ENCODE peak calls at places on chromosomes 5 and 9, in four cellular contexts. U is IMR-90, D is ovary, T is HepG2. P is an unnamed sample.
A peak's percentile ranks its signal among the peaks of the same experiment; 100 is the strongest.

GRCh38 chr5:121967187-121967586 is 5.4 kb downstream of the SRFBP1 start:
- DNase-seq in U (peak; percentile 66), D (no peak), T (no peak), P (peak; percentile 3)

GRCh38 chr9:72828281-72828731 is 124.5 kb downstream of the ALDH1A1 start:
- DNase-seq in U (no peak), D (no peak), T (peak; percentile 90), P (no peak)

GRCh38 chr5:149371296-149371962 is 7.7 kb downstream of the IL17B start:
- DNase-seq in U (peak; percentile 47), D (peak; percentile 34), T (peak; percentile 61), P (peak; percentile 78)

GRCh38 chr9:76369583-76369982 is 24.6 kb downstream of the RFK start:
- DNase-seq in U (peak; percentile 50), D (peak; percentile 39), T (peak; percentile 51), P (no peak)

GRCh38 chr9:4620046-4620765 is 41.9 kb upstream of the PLPP6 start:
- DNase-seq in U (no peak), D (no peak), T (no peak), P (no peak)

GRCh38 chr9:115327441-115328122 is 209.6 kb upstream of the TNC start:
- DNase-seq in U (peak; percentile 60), D (no peak), T (no peak), P (no peak)

GRCh38 chr5:150167163-150167798 is 703 bp downstream of the CDX1 start:
- DNase-seq in U (no peak), D (no peak), T (no peak), P (no peak)

GRCh38 chr9:125649315-125649714 is 57.7 kb downstream of the MAPKAP1 start:
- DNase-seq in U (peak; percentile 86), D (no peak), T (no peak), P (no peak)

GRCh38 chr9:90053027-90053426 is 448.2 kb downstream of the GADD45G start:
- DNase-seq in U (no peak), D (no peak), T (no peak), P (peak; percentile 4)

GRCh38 chr5:997001-997474 is 11.6 kb upstream of the NKD2 start:
- DNase-seq in U (no peak), D (no peak), T (peak; percentile 35), P (no peak)

GRCh38 chr5:110512266-110512665 is 214.2 kb downstream of the TMEM232 start:
- DNase-seq in U (no peak), D (no peak), T (no peak), P (no peak)

GRCh38 chr5:55934117-55934613 is 60.6 kb downstream of the IL6ST start:
- DNase-seq in U (no peak), D (no peak), T (peak; percentile 100), P (no peak)

GRCh38 chr5:135490245-135491037 is 38.3 kb upstream of the TIFAB start:
- DNase-seq in U (no peak), D (no peak), T (no peak), P (no peak)

GRCh38 chr5:135429886-135430437 is 17.2 kb downstream of the DCANP1 start:
- DNase-seq in U (no peak), D (no peak), T (no peak), P (no peak)

GRCh38 chr9:109417585-109418544 is 80.2 kb downstream of the PTPN3 start:
- DNase-seq in U (no peak), D (no peak), T (no peak), P (no peak)

GRCh38 chr5:173228639-173229380 is 6.2 kb downstream of the NKX2-5 start:
- DNase-seq in U (no peak), D (no peak), T (no peak), P (no peak)

GRCh38 chr9:132946624-132947295 is 2.3 kb upstream of the TSC1 start:
- DNase-seq in U (peak; percentile 56), D (no peak), T (peak; percentile 40), P (no peak)

GRCh38 chr5:74017112-74017511 is 391.1 kb downstream of the ARHGEF28 start:
- DNase-seq in U (no peak), D (no peak), T (no peak), P (no peak)

GRCh38 chr9:99569840-99570239 is 251.8 kb upstream of the NR4A3 start:
- DNase-seq in U (no peak), D (no peak), T (no peak), P (no peak)
- TF ChIP-seq POLR2A in U (no peak), D (no peak), T (no peak), P (no peak)

GRCh38 chr9:136407911-136408310 is 2.5 kb downstream of the ENTR1 start:
- DNase-seq in U (no peak), D (no peak), T (no peak), P (no peak)

GRCh38 chr9:136411358-136411757 is 900 bp downstream of the PMPCA start:
- DNase-seq in U (no peak), D (no peak), T (no peak), P (peak; percentile 36)

GRCh38 chr9:136412912-136413420 is 2.5 kb downstream of the PMPCA start:
- DNase-seq in U (no peak), D (no peak), T (no peak), P (no peak)

GRCh38 chr9:136409557-136410455 is 608 bp downstream of the ENTR1 start:
- DNase-seq in U (peak; percentile 22), D (no peak), T (peak; percentile 30), P (peak; percentile 54)

DNA sequence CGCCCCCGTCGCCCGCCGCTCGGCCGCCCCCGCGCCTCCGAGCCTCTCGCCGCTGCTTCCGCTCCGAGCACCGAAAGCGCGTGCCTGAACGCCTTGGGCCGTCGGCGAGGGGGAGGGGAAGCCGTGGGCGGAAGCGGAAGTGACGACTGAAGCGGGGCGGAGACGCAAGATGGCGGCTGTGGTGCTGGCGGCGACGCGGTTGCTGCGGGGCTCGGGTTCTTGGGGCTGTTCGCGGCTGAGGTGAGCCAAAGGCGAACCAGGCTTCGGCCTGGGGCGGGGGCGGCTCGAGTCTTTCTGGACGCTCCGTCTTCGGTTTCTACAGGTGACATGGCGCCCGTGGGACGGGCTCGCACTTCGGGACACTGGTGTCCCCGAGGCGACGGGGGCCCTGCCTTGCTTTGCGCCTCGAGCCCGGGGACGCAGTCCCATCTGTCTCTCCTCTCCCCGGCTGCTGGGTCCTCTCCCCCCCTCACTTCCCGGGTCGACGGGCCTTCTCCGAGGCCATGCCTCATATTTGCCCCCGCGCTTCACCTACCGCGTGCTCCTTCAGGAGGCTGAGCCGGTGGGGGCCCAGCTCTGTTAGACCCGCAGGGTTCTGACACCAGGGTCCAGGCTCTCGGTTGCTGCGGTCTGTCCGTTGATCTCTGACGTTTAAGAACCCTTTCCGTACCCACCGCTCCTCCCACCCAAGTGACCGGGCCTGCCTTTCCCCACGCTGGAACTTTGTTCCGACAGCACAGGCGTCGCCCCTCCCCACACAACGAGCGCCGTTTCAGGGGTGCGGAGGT is at the start of the genes ENTR1 and PMPCA:
- DNase-seq in U (peak; percentile 85), D (peak; percentile 90), T (peak; percentile 71), P (peak; percentile 93)
- TF ChIP-seq POLR2A in U (peak; percentile 92), D (peak; percentile 93), T (peak; percentile 86), P (peak; percentile 86)

GRCh38 chr9:128121924-128122808 is 5.4 kb downstream of the PTGES2 start:
- DNase-seq in U (no peak), D (no peak), T (no peak), P (no peak)

GRCh38 chr9:128120061-128120740 is 7.3 kb downstream of the PTGES2 start:
- DNase-seq in U (no peak), D (no peak), T (no peak), P (no peak)

GRCh38 chr9:128118971-128119665 is 8.4 kb downstream of the PTGES2 start:
- DNase-seq in U (no peak), D (no peak), T (no peak), P (no peak)

GRCh38 chr9:128121466-128121810 is 6.1 kb downstream of the PTGES2 start:
- DNase-seq in U (no peak), D (no peak), T (no peak), P (no peak)

GRCh38 chr9:128120741-128121465 is 6.6 kb downstream of the PTGES2 start:
- DNase-seq in U (no peak), D (no peak), T (no peak), P (no peak)
- TF ChIP-seq POLR2A in U (no peak), D (no peak), T (no peak), P (no peak)

DNA sequence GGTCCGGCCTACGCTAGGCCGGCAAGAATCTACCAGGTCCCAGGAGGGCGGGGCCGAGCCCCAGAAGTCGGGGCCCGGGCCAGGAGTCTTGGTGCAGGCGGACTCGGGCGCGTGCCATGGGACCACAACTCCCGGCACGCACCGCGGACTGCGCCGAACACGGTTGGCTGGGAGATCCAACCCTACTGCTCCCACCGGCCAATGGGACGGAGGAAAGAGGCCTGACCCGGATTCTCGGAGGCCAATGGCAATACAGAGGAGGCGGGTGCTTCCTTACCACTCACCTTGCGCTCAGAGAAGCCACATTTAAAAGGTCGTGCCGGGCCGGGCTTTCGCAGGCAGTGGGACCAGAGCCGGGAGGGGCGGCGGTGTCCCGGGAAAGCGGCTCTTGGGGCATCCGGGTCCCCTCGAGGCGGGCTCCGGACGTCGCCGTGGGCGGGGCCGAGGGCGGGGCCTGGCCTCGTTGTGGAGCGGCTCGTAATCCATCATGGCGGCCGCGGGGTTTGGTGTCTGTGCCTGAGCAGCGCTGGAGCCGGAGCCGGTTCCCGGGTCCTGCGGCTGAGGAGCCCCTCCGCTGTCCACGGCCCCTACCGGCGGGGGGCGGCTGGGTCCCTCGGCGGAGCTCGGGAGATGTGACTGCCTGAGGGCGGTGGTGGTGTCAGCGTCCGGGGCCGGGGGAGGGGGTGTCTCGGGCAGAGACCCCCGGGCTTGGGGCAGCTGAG is 19.1 kb downstream of the EXOSC2 start:
- DNase-seq in U (peak; percentile 98), D (peak; percentile 98), T (peak; percentile 95), P (peak; percentile 97)
- TF ChIP-seq POLR2A in U (peak; percentile 98), D (peak; percentile 64), T (peak; percentile 89), P (peak; percentile 59)

GRCh38 chr5:168288349-168289245 is 2.8 kb upstream of the WWC1 start:
- DNase-seq in U (no peak), D (no peak), T (peak; percentile 70), P (no peak)

GRCh38 chr5:168291961-168292782 is 727 bp downstream of the WWC1 start:
- DNase-seq in U (peak; percentile 43), D (no peak), T (no peak), P (no peak)

GRCh38 chr5:168292783-168293696 is 1.6 kb downstream of the WWC1 start:
- DNase-seq in U (no peak), D (no peak), T (no peak), P (no peak)

GRCh38 chr5:168290902-168291280 is 554 bp upstream of the WWC1 start:
- DNase-seq in U (no peak), D (no peak), T (no peak), P (no peak)

GRCh38 chr5:168291281-168291960 is at the start of gene WWC1:
- DNase-seq in U (peak; percentile 26), D (no peak), T (peak; percentile 63), P (no peak)
- TF ChIP-seq POLR2A in U (no peak), D (no peak), T (no peak), P (no peak)

P was measured in erythroblast.